ENCODE peak calls at places on chromosome 1, in eight cellular contexts. X, Y, W, J, D, L, P and G are unnamed samples.

GRCh38 chr1:43172532-43172972 is 422 bp downstream of the CFAP57 start:
- DNase-seq in X (peak; percentile 88), Y (peak; percentile 90), W (no peak), J (peak; percentile 78), D (peak; percentile 72), L (peak; percentile 91), P (peak; percentile 84), G (peak; percentile 94)

GRCh38 chr1:169604781-169605560 is 18.7 kb upstream of the F5 start:
- DNase-seq in X (peak; percentile 74), Y (no peak), W (peak; percentile 80), J (no peak), D (no peak), L (no peak), P (no peak), G (no peak)

GRCh38 chr1:2987773-2988172 is 33.5 kb upstream of the ACTRT2 start:
- DNase-seq in X (no peak), Y (no peak), W (no peak), J (no peak), D (no peak), L (no peak), P (no peak), G (no peak)

GRCh38 chr1:173410133-173410793 is 66.9 kb upstream of the PRDX6 start:
- DNase-seq in X (peak; percentile 60), Y (peak; percentile 42), W (peak; percentile 21), J (no peak), D (peak; percentile 93), L (no peak), P (no peak), G (no peak)

GRCh38 chr1:18673976-18674375 is 43.3 kb downstream of the PAX7 start:
- DNase-seq in X (no peak), Y (peak; percentile 37), W (no peak), J (peak; percentile 4), D (peak; percentile 46), L (no peak), P (no peak), G (no peak)

GRCh38 chr1:84365225-84366221 is 32.8 kb upstream of the DNASE2B start:
- DNase-seq in X (no peak), Y (peak; percentile 15), W (no peak), J (peak; percentile 98), D (peak; percentile 99), L (peak; percentile 34), P (peak; percentile 99), G (peak; percentile 64)

GRCh38 chr1:29551536-29551935 is 315.2 kb downstream of the PTPRU start:
- DNase-seq in X (no peak), Y (no peak), W (no peak), J (no peak), D (no peak), L (no peak), P (no peak), G (no peak)

GRCh38 chr1:95653598-95653997 is 419.6 kb downstream of the RWDD3 start:
- DNase-seq in X (no peak), Y (no peak), W (no peak), J (no peak), D (no peak), L (no peak), P (no peak), G (no peak)

GRCh38 chr1:23283660-23284602 is 60.2 kb downstream of the HNRNPR start:
- DNase-seq in X (no peak), Y (no peak), W (no peak), J (peak; percentile 68), D (peak; percentile 51), L (no peak), P (no peak), G (no peak)

GRCh38 chr1:47661065-47661464 is 223.2 kb downstream of the FOXD2 start:
- DNase-seq in X (no peak), Y (no peak), W (no peak), J (no peak), D (no peak), L (no peak), P (no peak), G (no peak)

GRCh38 chr1:4033732-4034131 is 133.7 kb upstream of the C1orf174 start:
- DNase-seq in X (no peak), Y (no peak), W (no peak), J (no peak), D (no peak), L (no peak), P (no peak), G (no peak)

DNA sequence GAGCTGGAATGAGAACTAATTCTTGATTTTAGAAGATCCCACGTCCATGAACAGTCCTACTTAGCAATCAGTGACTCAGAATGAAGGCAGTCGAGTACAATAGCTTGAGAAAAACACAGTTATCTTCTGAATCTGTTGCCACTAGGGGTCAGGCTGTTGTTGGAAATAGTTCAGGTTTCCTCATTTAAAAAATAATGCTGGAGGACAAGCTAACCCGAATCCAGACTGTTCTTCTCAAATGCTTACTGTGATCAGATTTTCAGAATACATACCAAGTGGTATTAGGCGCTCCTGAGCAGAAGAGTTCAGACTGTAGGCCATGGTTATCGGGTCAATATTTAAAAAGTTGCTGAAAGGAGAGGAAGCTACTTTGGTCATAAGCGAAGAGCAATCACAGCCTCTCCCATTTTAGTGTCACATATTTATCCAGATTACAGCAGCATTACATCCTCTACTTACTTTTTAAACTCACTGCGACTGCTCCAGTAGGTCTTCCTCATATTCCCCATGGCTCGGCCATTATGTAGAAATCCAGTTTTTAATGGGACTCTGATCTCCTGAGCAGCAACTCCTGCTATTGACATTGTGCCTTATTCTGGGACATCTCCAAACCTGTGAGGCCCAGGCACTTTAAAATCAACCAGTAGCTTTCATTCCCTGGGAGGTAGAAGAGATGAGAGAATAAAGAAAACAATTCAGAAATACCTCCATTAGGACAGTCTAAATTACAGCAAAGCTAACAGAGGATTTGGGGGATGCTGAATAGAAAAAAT is 10.9 kb downstream of the ERRFI1 start:
- DNase-seq in X (peak; percentile 38), Y (peak; percentile 64), W (peak; percentile 50), J (peak; percentile 80), D (peak; percentile 91), L (peak; percentile 74), P (no peak), G (peak; percentile 80)
- H3K4me3 ChIP-seq in X (no peak overlapping the region), Y (no peak overlapping the region), W (no peak overlapping the region), J (no peak overlapping the region), D (peak overlapping the region; percentile 8), L (no peak overlapping the region), P (no peak overlapping the region), G (no peak overlapping the region)

GRCh38 chr1:153305682-153306081 is 7.1 kb downstream of the PGLYRP3 start:
- DNase-seq in X (no peak), Y (no peak), W (no peak), J (no peak), D (no peak), L (no peak), P (no peak), G (no peak)

GRCh38 chr1:153309441-153309840 is 3.3 kb downstream of the PGLYRP3 start:
- DNase-seq in X (no peak), Y (no peak), W (no peak), J (no peak), D (no peak), L (no peak), P (no peak), G (no peak)

GRCh38 chr1:153307221-153307600 is 5.5 kb downstream of the PGLYRP3 start:
- DNase-seq in X (no peak), Y (no peak), W (no peak), J (no peak), D (no peak), L (no peak), P (no peak), G (no peak)

GRCh38 chr1:153308540-153308939 is 4.2 kb downstream of the PGLYRP3 start:
- DNase-seq in X (no peak), Y (no peak), W (no peak), J (no peak), D (no peak), L (no peak), P (no peak), G (no peak)

DNA sequence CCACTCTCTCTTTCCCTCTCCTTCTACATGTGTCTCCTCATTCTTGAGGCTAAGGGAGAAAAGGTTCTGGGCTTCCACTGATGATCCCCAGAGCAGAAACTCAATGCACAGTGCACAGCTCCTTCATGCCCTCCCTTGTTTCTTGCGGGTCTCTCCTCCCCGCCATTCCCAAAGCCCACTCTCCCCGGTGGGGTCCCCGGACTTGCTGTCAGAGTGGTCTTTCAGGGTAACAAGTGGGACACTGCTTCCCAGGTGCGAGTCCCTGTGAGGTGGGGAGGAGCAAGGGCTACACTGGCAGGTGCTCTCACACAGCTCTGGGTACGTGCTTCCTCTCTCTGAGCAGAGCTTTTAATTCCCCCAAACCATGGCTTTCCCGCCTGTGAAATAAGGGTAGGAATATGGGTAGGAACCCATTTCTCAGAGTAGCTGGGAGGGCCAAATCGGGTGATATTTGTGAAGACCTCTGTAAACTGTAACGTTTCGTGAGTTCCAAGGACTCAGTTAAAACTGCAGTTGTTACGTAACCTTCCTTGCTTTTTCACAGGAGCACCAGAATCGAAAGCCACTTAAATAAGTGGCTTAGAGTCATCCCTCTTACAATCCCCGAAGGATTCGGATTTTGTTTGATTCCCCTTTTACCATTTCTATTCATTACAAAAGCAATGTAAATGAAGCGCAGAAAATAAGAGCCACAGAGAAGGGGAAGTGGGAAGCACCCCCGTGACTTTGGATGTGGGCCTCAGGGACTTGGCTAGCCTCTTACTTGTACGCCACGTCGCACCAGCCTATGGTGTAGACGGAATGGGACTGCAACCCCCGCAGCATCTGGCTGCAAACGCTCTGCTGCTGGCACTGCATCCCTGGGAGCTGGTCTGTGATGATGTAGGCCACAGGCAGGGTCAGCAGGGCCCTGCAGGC is 6.2 kb downstream of the PGLYRP3 start:
- DNase-seq in X (no peak), Y (no peak), W (no peak), J (no peak), D (no peak), L (no peak), P (no peak), G (no peak)
- H3K4me3 ChIP-seq in X (no peak overlapping the region), Y (no peak overlapping the region), W (no peak overlapping the region), J (no peak overlapping the region), D (no peak overlapping the region), L (no peak overlapping the region), P (no peak overlapping the region), G (no peak overlapping the region)

GRCh38 chr1:54474500-54475235 is 68.5 kb upstream of the SSBP3 start:
- DNase-seq in X (peak; percentile 90), Y (no peak), W (no peak), J (no peak), D (no peak), L (peak; percentile 48), P (no peak), G (peak; percentile 66)
- H3K4me3 ChIP-seq in X (peak overlapping the region; percentile 8), Y (no peak overlapping the region), W (peak overlapping the region; percentile 84), J (no peak overlapping the region), D (no peak overlapping the region), L (peak overlapping the region; percentile 32), P (no peak overlapping the region), G (no peak overlapping the region)

GRCh38 chr1:85705940-85706339 is 2.3 kb downstream of the ZNHIT6 start:
- DNase-seq in X (no peak), Y (no peak), W (no peak), J (no peak), D (no peak), L (no peak), P (no peak), G (no peak)
- H3K4me3 ChIP-seq in X (no peak overlapping the region), Y (peak overlapping the region; percentile 92), W (no peak overlapping the region), J (peak overlapping the region; percentile 10), D (peak overlapping the region; percentile 92), L (no peak overlapping the region), P (no peak overlapping the region), G (no peak overlapping the region)